ENCODE peak calls at places on chromosomes 6 and 20, in eight cellular contexts. J is cerebellum, H is tibial nerve, L is midbrain, U is brain microvascular endothelial cell, W is frontal cortex, F is Panc1, A is lower leg skin. R is an unnamed sample.

GRCh38 chr6:3749991-3750323 is 1.6 kb downstream of the PXDC1 start:
- DNase-seq in L (no peak), A (peak), H (peak), F (no peak), J (no peak), W (no peak), U (peak), R (peak)

GRCh38 chr6:45369870-45370269 is 7.9 kb downstream of the SUPT3H start:
- DNase-seq in J (no peak), U (no peak), F (no peak), A (no peak), H (no peak), W (no peak), L (no peak), R (no peak)

GRCh38 chr6:99119109-99120031 is 171.6 kb upstream of the FBXL4 start:
- DNase-seq in U (peak), H (peak), F (peak), A (no peak), L (peak), W (no peak), J (peak), R (no peak)

GRCh38 chr20:31661625-31662371 is 24.1 kb downstream of the COX4I2 start:
- DNase-seq in F (peak), L (peak), J (peak), H (peak), U (peak), W (peak), A (peak), R (no peak)

GRCh38 chr6:16807956-16808355 is 46.7 kb upstream of the ATXN1 start:
- DNase-seq in U (no peak), L (no peak), A (no peak), J (no peak), F (no peak), H (no peak), W (no peak), R (no peak)

GRCh38 chr20:52490715-52491430 is 299.3 kb upstream of the ZFP64 start:
- DNase-seq in A (no peak), W (no peak), F (no peak), J (no peak), H (no peak), L (no peak), U (peak), R (no peak)

GRCh38 chr6:1131285-1132079 is 180.4 kb upstream of the FOXQ1 start:
- DNase-seq in H (no peak), A (no peak), F (no peak), J (no peak), L (no peak), U (peak), W (no peak), R (no peak)

GRCh38 chr20:10947726-10948125 is 273.9 kb upstream of the JAG1 start:
- DNase-seq in F (no peak), U (no peak), W (no peak), J (no peak), A (no peak), L (no peak), H (no peak), R (no peak)

GRCh38 chr20:47679462-47679861 is 105.8 kb downstream of the SULF2 start:
- DNase-seq in L (no peak), U (no peak), W (no peak), A (no peak), F (no peak), H (no peak), J (no peak), R (no peak)

GRCh38 chr6:77368660-77369313 is 94.5 kb downstream of the HTR1B start:
- DNase-seq in U (no peak), J (no peak), F (no peak), H (no peak), L (no peak), W (no peak), A (no peak), R (no peak)

GRCh38 chr6:17497701-17498100 is 102.4 kb upstream of the FAM8A1 start:
- DNase-seq in F (no peak), H (no peak), W (no peak), J (no peak), U (no peak), L (no peak), A (no peak), R (no peak)

GRCh38 chr6:138499303-138499991 is at the start of gene NHSL1:
- DNase-seq in F (no peak), J (no peak), H (no peak), W (no peak), A (no peak), L (peak), U (no peak), R (no peak)

GRCh38 chr6:87671555-87672029 is 30.4 kb downstream of the AKIRIN2 start:
- DNase-seq in A (no peak), H (no peak), L (no peak), U (no peak), W (no peak), F (no peak), J (no peak), R (no peak)

GRCh38 chr6:142907017-142907470 is 37.9 kb downstream of the HIVEP2 start:
- DNase-seq in A (no peak), L (no peak), J (no peak), F (no peak), H (no peak), U (no peak), W (no peak), R (no peak)

GRCh38 chr6:43254138-43254817 is 11.0 kb downstream of the TTBK1 start:
- DNase-seq in W (no peak), L (no peak), A (no peak), U (no peak), H (no peak), F (no peak), J (no peak), R (no peak)

GRCh38 chr20:38177201-38177600 is 12.1 kb upstream of the TGM2 start:
- DNase-seq in J (no peak), H (no peak), F (no peak), W (no peak), U (no peak), A (no peak), L (no peak), R (no peak)

GRCh38 chr6:24923885-24924401 is 11.8 kb downstream of the RIPOR2 start:
- DNase-seq in H (no peak), U (no peak), W (no peak), L (no peak), A (no peak), F (no peak), J (no peak), R (no peak)

GRCh38 chr6:149451361-149452061 is 33.3 kb downstream of the ZC3H12D start:
- DNase-seq in L (no peak), H (no peak), F (no peak), W (no peak), U (no peak), J (no peak), A (peak), R (no peak)

GRCh38 chr6:1153696-1154245 is 158.1 kb upstream of the FOXQ1 start:
- DNase-seq in F (no peak), L (no peak), W (no peak), H (no peak), A (no peak), U (no peak), J (no peak), R (no peak)

GRCh38 chr6:36599791-36600209 is 5.6 kb downstream of the SRSF3 start:
- DNase-seq in F (no peak), J (no peak), W (no peak), U (peak), A (peak), L (peak), H (peak), R (no peak)

GRCh38 chr6:128438311-128438916 is 82.0 kb downstream of the PTPRK start:
- DNase-seq in J (no peak), U (no peak), F (no peak), A (no peak), L (peak), H (no peak), W (no peak), R (no peak)

GRCh38 chr6:116444092-116444491 is 17.1 kb upstream of the CALHM6 start:
- DNase-seq in A (no peak), L (no peak), J (peak), U (peak), F (peak), H (no peak), W (no peak), R (no peak)

GRCh38 chr6:3919130-3919628 is 70.0 kb downstream of the FAM50B start:
- DNase-seq in H (no peak), U (no peak), F (no peak), J (no peak), A (peak), L (no peak), W (no peak), R (no peak)

GRCh38 chr6:116461563-116462507 is 660 bp downstream of the CALHM6 start:
- DNase-seq in F (no peak), U (no peak), W (peak), H (no peak), A (no peak), J (no peak), L (no peak), R (no peak)

GRCh38 chr6:160730911-160731310 is 28.9 kb downstream of the PLG start:
- DNase-seq in W (no peak), F (no peak), A (no peak), J (no peak), H (no peak), U (peak), L (no peak), R (no peak)

GRCh38 chr6:78771619-78772018 is 95.7 kb upstream of the IRAK1BP1 start:
- DNase-seq in J (no peak), H (no peak), L (no peak), W (no peak), F (no peak), A (no peak), U (no peak), R (no peak)

GRCh38 chr20:54433653-54434052 is 41.7 kb upstream of the DOK5 start:
- DNase-seq in F (no peak), H (no peak), J (peak), U (no peak), L (no peak), W (no peak), A (no peak), R (no peak)

GRCh38 chr6:25866011-25866410 is 8.0 kb downstream of the SLC17A3 start:
- DNase-seq in W (no peak), H (no peak), F (no peak), L (no peak), A (no peak), U (no peak), J (no peak), R (no peak)